ENCODE peak calls at places on chromosomes 3 and 15, in five cellular contexts. One of them, this sample, is unnamed.

GRCh38 chr15:37100109-37100873 is at the start of gene MEIS2:
- DNase-seq in stimulated activated CD4-positive, alpha-beta T cell treated with anti-CD3 and anti-CD28 coated beads, Interleukin-1b, Interleukin-23, amount 100 ng/mL, for 48 hours: peak; percentile 46
- DNase-seq in GM23248: peak; percentile 95
- DNase-seq in progenitor cell of endocrine pancreas: peak; percentile 78
- DNase-seq in activated T-cell treated with anti-CD3 and anti-CD28 coated beads for 1 hour: no peak
- DNase-seq in this sample: peak; percentile 95

GRCh38 chr3:55884066-55884465 is 397.0 kb upstream of the WNT5A start:
- DNase-seq in stimulated activated CD4-positive, alpha-beta T cell treated with anti-CD3 and anti-CD28 coated beads, Interleukin-1b, Interleukin-23, amount 100 ng/mL, for 48 hours: no peak
- DNase-seq in GM23248: no peak
- DNase-seq in progenitor cell of endocrine pancreas: no peak
- DNase-seq in activated T-cell treated with anti-CD3 and anti-CD28 coated beads for 1 hour: no peak
- DNase-seq in this sample: no peak

GRCh38 chr3:152309031-152309430 is 40.3 kb downstream of the MBNL1 start:
- DNase-seq in stimulated activated CD4-positive, alpha-beta T cell treated with anti-CD3 and anti-CD28 coated beads, Interleukin-1b, Interleukin-23, amount 100 ng/mL, for 48 hours: no peak
- DNase-seq in GM23248: no peak
- DNase-seq in progenitor cell of endocrine pancreas: no peak
- DNase-seq in activated T-cell treated with anti-CD3 and anti-CD28 coated beads for 1 hour: no peak
- DNase-seq in this sample: no peak

GRCh38 chr15:74906450-74907276 is at the start of gene FAM219B:
- DNase-seq in stimulated activated CD4-positive, alpha-beta T cell treated with anti-CD3 and anti-CD28 coated beads, Interleukin-1b, Interleukin-23, amount 100 ng/mL, for 48 hours: peak; percentile 72
- DNase-seq in GM23248: peak; percentile 99
- DNase-seq in progenitor cell of endocrine pancreas: peak; percentile 80
- DNase-seq in activated T-cell treated with anti-CD3 and anti-CD28 coated beads for 1 hour: peak; percentile 64
- DNase-seq in this sample: peak; percentile 94

GRCh38 chr3:45597166-45597565 is 2.6 kb downstream of the LIMD1 start:
- DNase-seq in stimulated activated CD4-positive, alpha-beta T cell treated with anti-CD3 and anti-CD28 coated beads, Interleukin-1b, Interleukin-23, amount 100 ng/mL, for 48 hours: peak; percentile 61
- DNase-seq in GM23248: peak; percentile 71
- DNase-seq in progenitor cell of endocrine pancreas: no peak
- DNase-seq in activated T-cell treated with anti-CD3 and anti-CD28 coated beads for 1 hour: no peak
- DNase-seq in this sample: no peak

GRCh38 chr3:40504636-40505430 is 1.0 kb upstream of the ZNF620 start:
- DNase-seq in stimulated activated CD4-positive, alpha-beta T cell treated with anti-CD3 and anti-CD28 coated beads, Interleukin-1b, Interleukin-23, amount 100 ng/mL, for 48 hours: peak; percentile 13
- DNase-seq in GM23248: peak; percentile 98
- DNase-seq in progenitor cell of endocrine pancreas: no peak
- DNase-seq in activated T-cell treated with anti-CD3 and anti-CD28 coated beads for 1 hour: no peak
- DNase-seq in this sample: no peak

GRCh38 chr3:28349397-28350000 is 875 bp upstream of the AZI2 start:
- DNase-seq in stimulated activated CD4-positive, alpha-beta T cell treated with anti-CD3 and anti-CD28 coated beads, Interleukin-1b, Interleukin-23, amount 100 ng/mL, for 48 hours: no peak
- DNase-seq in GM23248: peak; percentile 72
- DNase-seq in progenitor cell of endocrine pancreas: no peak
- DNase-seq in activated T-cell treated with anti-CD3 and anti-CD28 coated beads for 1 hour: no peak
- DNase-seq in this sample: peak; percentile 19

GRCh38 chr3:125067225-125067624 is 11.4 kb upstream of the HEG1 start:
- DNase-seq in stimulated activated CD4-positive, alpha-beta T cell treated with anti-CD3 and anti-CD28 coated beads, Interleukin-1b, Interleukin-23, amount 100 ng/mL, for 48 hours: no peak
- DNase-seq in GM23248: no peak
- DNase-seq in progenitor cell of endocrine pancreas: no peak
- DNase-seq in activated T-cell treated with anti-CD3 and anti-CD28 coated beads for 1 hour: no peak
- DNase-seq in this sample: no peak

GRCh38 chr15:63987979-63988378 is 58.3 kb downstream of the DAPK2 start:
- DNase-seq in stimulated activated CD4-positive, alpha-beta T cell treated with anti-CD3 and anti-CD28 coated beads, Interleukin-1b, Interleukin-23, amount 100 ng/mL, for 48 hours: no peak
- DNase-seq in GM23248: no peak
- DNase-seq in progenitor cell of endocrine pancreas: no peak
- DNase-seq in activated T-cell treated with anti-CD3 and anti-CD28 coated beads for 1 hour: no peak
- DNase-seq in this sample: no peak